ENCODE peak calls at places on chromosomes 13 and 19, in four cellular contexts. I, Y, X and P are unnamed samples.

GRCh38 chr19:33302175-33302973 is at the start of gene CEBPA:
- DNase-seq in X (peak), Y (peak), I (peak), P (peak)

GRCh38 chr19:30255783-30256509 is 116.2 kb upstream of the ZNF536 start:
- DNase-seq in I (peak), X (no peak), Y (no peak), P (peak)

GRCh38 chr19:12111176-12111575 is 29.0 kb downstream of the ZNF20 start:
- DNase-seq in Y (no peak), I (no peak), X (no peak), P (no peak)

GRCh38 chr19:30784850-30785459 is 412.8 kb downstream of the ZNF536 start:
- DNase-seq in I (peak), Y (no peak), X (peak), P (peak)

GRCh38 chr13:66348745-66349720 is 881.1 kb downstream of the PCDH9 start:
- DNase-seq in I (no peak), Y (no peak), X (peak), P (no peak)

GRCh38 chr13:31887311-31887710 is 144.3 kb upstream of the FRY start:
- DNase-seq in X (no peak), I (no peak), Y (no peak), P (peak)

GRCh38 chr19:39845172-39845571 is 1.0 kb downstream of the FBL start:
- DNase-seq in X (no peak), I (no peak), Y (no peak), P (no peak)

GRCh38 chr13:31054632-31055031 is 107.1 kb downstream of the HSPH1 start:
- DNase-seq in X (no peak), Y (no peak), I (no peak), P (no peak)

GRCh38 chr19:12946092-12946845 is 607 bp downstream of the RAD23A start:
- DNase-seq in X (peak), Y (peak), I (peak), P (peak)